ENCODE peak calls at places on chromosomes 4 and X, in six cellular contexts. S is tibial nerve, F is thyroid gland, B is fibroblast of mammary gland, P is endothelial cell, L is GM12864. O is an unnamed sample.
A peak's percentile ranks its signal among the peaks of the same experiment; 100 is the strongest.

GRCh38 chrX:9555354-9555753 is 90.5 kb downstream of the TBL1X start:
- DNase-seq in S (no peak), F (no peak), B (peak; percentile 21), P (no peak), L (no peak), O (no peak)

GRCh38 chrX:97529801-97530200 is 646.1 kb downstream of the RPA4 start:
- DNase-seq in S (no peak), F (no peak), B (peak; percentile 7), P (no peak), L (no peak), O (no peak)

GRCh38 chr4:149790172-149790907 is 25.3 kb downstream of the IQCM start:
- DNase-seq in S (no peak), F (peak; percentile 73), B (no peak), P (no peak), L (no peak), O (no peak)

GRCh38 chr4:38163216-38164006 is 203.2 kb downstream of the PTTG2 start:
- DNase-seq in S (no peak), F (no peak), B (peak; percentile 73), P (no peak), L (no peak), O (no peak)

GRCh38 chr4:108804648-108805273 is 41.9 kb upstream of the ETNPPL start:
- DNase-seq in S (no peak), F (no peak), B (no peak), P (no peak), L (no peak), O (no peak)

GRCh38 chr4:103915224-103915869 is 195.6 kb upstream of the TACR3 start:
- DNase-seq in S (no peak), F (no peak), B (peak; percentile 53), P (no peak), L (peak; percentile 33), O (peak; percentile 34)

GRCh38 chr4:88158360-88159136 is at the start of gene ABCG2:
- DNase-seq in S (peak; percentile 16), F (peak; percentile 9), B (peak; percentile 59), P (peak; percentile 31), L (no peak), O (peak; percentile 48)

GRCh38 chrX:115948018-115948923 is 222.3 kb upstream of the AGTR2 start:
- DNase-seq in S (no peak), F (no peak), B (no peak), P (no peak), L (no peak), O (no peak)

GRCh38 chrX:56782791-56783449 is 53.9 kb downstream of the NBDY start:
- DNase-seq in S (no peak), F (no peak), B (no peak), P (no peak), L (no peak), O (no peak)

GRCh38 chr4:174929346-174929745 is 11.2 kb downstream of the ADAM29 start:
- DNase-seq in S (no peak), F (no peak), B (no peak), P (no peak), L (no peak), O (no peak)

GRCh38 chrX:124680287-124680686 is 333.9 kb downstream of the SH2D1A start:
- DNase-seq in S (no peak), F (no peak), B (no peak), P (no peak), L (no peak), O (no peak)

GRCh38 chr4:128854433-128854832 is 44.9 kb downstream of the JADE1 start:
- DNase-seq in S (no peak), F (no peak), B (peak; percentile 12), P (no peak), L (no peak), O (peak; percentile 42)

GRCh38 chrX:123917069-123917468 is 44.4 kb upstream of the STAG2 start:
- DNase-seq in S (no peak), F (no peak), B (no peak), P (no peak), L (no peak), O (no peak)

GRCh38 chrX:8183281-8183680 is 12.2 kb upstream of the VCX2 start:
- DNase-seq in S (no peak), F (no peak), B (no peak), P (no peak), L (no peak), O (no peak)

GRCh38 chrX:28586291-28586690 is 955 bp upstream of the IL1RAPL1 start:
- DNase-seq in S (no peak), F (no peak), B (no peak), P (peak; percentile 11), L (no peak), O (no peak)

GRCh38 chrX:104679175-104679574 is 113.2 kb downstream of the IL1RAPL2 start:
- DNase-seq in S (no peak), F (no peak), B (no peak), P (no peak), L (no peak), O (no peak)

GRCh38 chr4:21102667-21103066 is 402.4 kb downstream of the PACRGL start:
- DNase-seq in S (no peak), F (no peak), B (no peak), P (no peak), L (no peak), O (no peak)

GRCh38 chrX:2376166-2376565 is 124.6 kb downstream of the DHRSX start:
- DNase-seq in S (no peak), F (no peak), B (no peak), P (no peak), L (no peak), O (no peak)

GRCh38 chrX:2373615-2374014 is 127.2 kb downstream of the DHRSX start:
- DNase-seq in S (no peak), F (no peak), B (no peak), P (no peak), L (no peak), O (no peak)

GRCh38 chrX:2371026-2371778 is 129.6 kb downstream of the DHRSX start:
- DNase-seq in S (no peak), F (no peak), B (no peak), P (no peak), L (no peak), O (no peak)

GRCh38 chrX:2374086-2374485 is 126.7 kb downstream of the DHRSX start:
- DNase-seq in S (no peak), F (no peak), B (peak; percentile 69), P (no peak), L (no peak), O (no peak)

DNA sequence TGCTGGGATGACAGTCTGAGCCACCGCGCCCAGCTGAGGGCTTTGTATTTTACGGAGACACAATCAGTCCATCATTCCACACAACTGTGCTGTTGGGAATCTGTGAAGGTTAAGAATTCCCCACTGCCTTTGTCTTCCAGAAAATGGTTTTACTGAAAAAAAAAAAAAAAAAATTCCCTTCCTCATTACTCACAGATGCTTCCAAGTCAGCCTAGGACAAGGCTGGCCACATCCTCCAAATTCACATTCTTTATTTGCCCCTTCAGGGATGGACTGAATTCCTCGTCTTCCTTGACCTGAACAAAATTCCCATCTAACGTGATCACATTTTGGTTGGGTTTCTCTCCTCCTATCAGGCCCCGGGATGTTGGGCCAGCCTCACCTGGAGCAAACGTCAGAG is 130.3 kb downstream of the DHRSX start:
- DNase-seq in S (no peak), F (no peak), B (no peak), P (no peak), L (no peak), O (no peak)
- TF ChIP-seq CTCF in S (no peak), F (no peak), B (no peak), P (no peak), L (no peak), O (no peak)

GRCh38 chrX:119574394-119575266 is at the start of gene UBE2A:
- DNase-seq in S (peak; percentile 81), F (peak; percentile 90), B (peak; percentile 85), P (peak; percentile 81), L (peak; percentile 80), O (peak; percentile 92)
- TF ChIP-seq CTCF in S (peak; percentile 39), F (peak; percentile 30), B (no peak), P (peak; percentile 12), L (peak; percentile 18), O (no peak)

GRCh38 chrX:19987856-19988255 is 3.0 kb downstream of the BCLAF3 start:
- DNase-seq in S (no peak), F (no peak), B (no peak), P (no peak), L (no peak), O (no peak)
- TF ChIP-seq CTCF in S (no peak), F (no peak), B (no peak), P (no peak), L (no peak), O (no peak)

GRCh38 chr4:151644625-151645024 is 116.2 kb downstream of the GATB start:
- DNase-seq in S (no peak), F (no peak), B (no peak), P (peak; percentile 71), L (no peak), O (no peak)
- TF ChIP-seq CTCF in S (no peak), F (peak; percentile 34), B (peak; percentile 50), P (peak; percentile 50), L (peak; percentile 41), O (no peak)

DNA sequence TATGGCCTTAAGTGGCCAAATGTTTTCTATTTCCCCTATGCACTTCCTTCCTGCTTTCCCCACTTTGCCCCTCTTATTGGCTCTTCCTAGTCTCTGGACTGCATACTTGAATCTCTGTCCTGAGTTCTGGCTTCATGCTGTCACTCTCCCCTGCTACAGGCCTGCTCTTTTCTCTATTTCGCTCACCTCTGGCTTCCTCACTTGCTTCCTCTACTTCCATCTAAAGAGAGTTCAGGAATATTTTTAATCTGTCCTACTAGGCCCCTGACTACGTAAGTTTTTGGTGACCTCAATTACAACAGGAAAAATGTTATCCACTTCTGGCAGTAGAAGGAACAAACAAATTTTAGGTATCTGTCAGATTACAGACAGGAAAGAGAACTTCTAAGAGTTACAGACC is 65.7 kb upstream of the WDR17 start:
- DNase-seq in S (no peak), F (no peak), B (no peak), P (no peak), L (no peak), O (no peak)
- TF ChIP-seq CTCF in S (no peak), F (no peak), B (no peak), P (no peak), L (no peak), O (no peak)

DNA sequence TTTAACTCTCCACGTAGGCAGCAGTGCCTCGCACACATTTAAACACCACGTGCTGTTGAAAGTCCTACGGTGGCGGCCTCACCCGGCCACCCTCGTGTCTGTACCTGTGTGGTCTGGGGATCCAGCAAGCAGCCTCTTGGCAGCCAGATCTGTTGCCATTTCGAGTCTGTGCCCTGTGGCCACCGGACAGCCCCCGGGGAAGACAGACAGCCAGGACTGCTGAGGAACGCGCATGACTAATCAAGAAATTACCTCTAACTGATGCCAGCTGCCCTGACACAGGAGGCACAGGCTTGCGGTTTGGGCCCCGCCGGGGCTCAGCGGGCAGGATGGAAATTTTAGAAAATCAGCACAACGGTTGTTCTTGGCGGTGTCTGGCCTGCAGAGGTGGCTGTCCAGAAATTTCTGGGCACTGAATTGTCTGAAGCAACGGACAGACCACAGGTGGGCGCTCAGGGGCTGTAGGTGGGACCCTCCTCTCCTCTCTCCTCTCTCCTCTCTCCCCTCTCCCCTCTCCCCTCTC is 15.6 kb upstream of the ASMTL start:
- DNase-seq in S (no peak), F (no peak), B (peak; percentile 27), P (no peak), L (no peak), O (peak; percentile 70)
- TF ChIP-seq CTCF in S (no peak), F (no peak), B (no peak), P (no peak), L (peak; percentile 41), O (no peak)

GRCh38 chr4:109977854-109978501 is 65.3 kb downstream of the EGF start:
- DNase-seq in S (peak; percentile 21), F (no peak), B (peak; percentile 61), P (no peak), L (no peak), O (no peak)
- TF ChIP-seq CTCF in S (peak; percentile 35), F (peak; percentile 51), B (peak; percentile 62), P (peak; percentile 65), L (no peak), O (peak; percentile 21)

GRCh38 chrX:106952089-106952488 is 31.9 kb downstream of the CLDN2 start:
- DNase-seq in S (no peak), F (no peak), B (no peak), P (no peak), L (no peak), O (no peak)
- TF ChIP-seq CTCF in S (no peak), F (no peak), B (no peak), P (no peak), L (no peak), O (no peak)

O was measured in GM20000.